ENCODE peak calls at places on chromosomes 3 and 15, in six cellular contexts. One of them, this sample, is unnamed.

GRCh38 chr15:59741274-59741906 is 52.3 kb upstream of the BNIP2 start:
- DNase-seq in progenitor cell of endocrine pancreas: no peak
- DNase-seq in MM.1S: peak
- DNase-seq in AG09309: no peak
- DNase-seq in cardiac fibroblast: peak
- DNase-seq in endothelial cell: peak
- DNase-seq in this sample: no peak

GRCh38 chr15:83869329-83869728 is 215.4 kb downstream of the ADAMTSL3 start:
- DNase-seq in progenitor cell of endocrine pancreas: no peak
- DNase-seq in MM.1S: no peak
- DNase-seq in AG09309: no peak
- DNase-seq in cardiac fibroblast: no peak
- DNase-seq in endothelial cell: no peak
- DNase-seq in this sample: no peak

GRCh38 chr3:124833710-124834332 is 53.3 kb downstream of the ITGB5 start:
- DNase-seq in progenitor cell of endocrine pancreas: no peak
- DNase-seq in MM.1S: no peak
- DNase-seq in AG09309: no peak
- DNase-seq in cardiac fibroblast: no peak
- DNase-seq in endothelial cell: no peak
- DNase-seq in this sample: no peak

GRCh38 chr3:187403768-187404270 is 35.6 kb downstream of the RTP4 start:
- DNase-seq in progenitor cell of endocrine pancreas: no peak
- DNase-seq in MM.1S: no peak
- DNase-seq in AG09309: peak
- DNase-seq in cardiac fibroblast: peak
- DNase-seq in endothelial cell: no peak
- DNase-seq in this sample: no peak

GRCh38 chr15:36831125-36831914 is 251.9 kb downstream of the CDIN1 start:
- DNase-seq in progenitor cell of endocrine pancreas: no peak
- DNase-seq in MM.1S: no peak
- DNase-seq in AG09309: peak
- DNase-seq in cardiac fibroblast: peak
- DNase-seq in endothelial cell: no peak
- DNase-seq in this sample: peak

GRCh38 chr3:185325946-185326791 is 36.8 kb upstream of the MAP3K13 start:
- DNase-seq in progenitor cell of endocrine pancreas: no peak
- DNase-seq in MM.1S: no peak
- DNase-seq in AG09309: no peak
- DNase-seq in cardiac fibroblast: no peak
- DNase-seq in endothelial cell: no peak
- DNase-seq in this sample: no peak

GRCh38 chr3:22377421-22377820 is 626.4 kb upstream of the ZNF385D start:
- DNase-seq in progenitor cell of endocrine pancreas: no peak
- DNase-seq in MM.1S: no peak
- DNase-seq in AG09309: peak
- DNase-seq in cardiac fibroblast: peak
- DNase-seq in endothelial cell: no peak
- DNase-seq in this sample: no peak

GRCh38 chr3:37129871-37130270 is 44.5 kb downstream of the LRRFIP2 start:
- DNase-seq in progenitor cell of endocrine pancreas: no peak
- DNase-seq in MM.1S: no peak
- DNase-seq in AG09309: no peak
- DNase-seq in cardiac fibroblast: peak
- DNase-seq in endothelial cell: no peak
- DNase-seq in this sample: no peak

GRCh38 chr15:81894069-81894468 is 151.7 kb downstream of the MEX3B start:
- DNase-seq in progenitor cell of endocrine pancreas: no peak
- DNase-seq in MM.1S: no peak
- DNase-seq in AG09309: no peak
- DNase-seq in cardiac fibroblast: no peak
- DNase-seq in endothelial cell: no peak
- DNase-seq in this sample: no peak

GRCh38 chr3:48999085-48999858 is 7.9 kb upstream of the WDR6 start:
- DNase-seq in progenitor cell of endocrine pancreas: no peak
- DNase-seq in MM.1S: no peak
- DNase-seq in AG09309: no peak
- DNase-seq in cardiac fibroblast: no peak
- DNase-seq in endothelial cell: no peak
- DNase-seq in this sample: no peak

GRCh38 chr3:48993834-48994233 is 3.8 kb downstream of the P4HTM start:
- DNase-seq in progenitor cell of endocrine pancreas: no peak
- DNase-seq in MM.1S: no peak
- DNase-seq in AG09309: no peak
- DNase-seq in cardiac fibroblast: no peak
- DNase-seq in endothelial cell: no peak
- DNase-seq in this sample: no peak

GRCh38 chr3:48997714-48998637 is 7.9 kb downstream of the P4HTM start:
- DNase-seq in progenitor cell of endocrine pancreas: no peak
- DNase-seq in MM.1S: no peak
- DNase-seq in AG09309: no peak
- DNase-seq in cardiac fibroblast: no peak
- DNase-seq in endothelial cell: no peak
- DNase-seq in this sample: no peak

GRCh38 chr3:48997102-48997637 is 7.1 kb downstream of the P4HTM start:
- DNase-seq in progenitor cell of endocrine pancreas: no peak
- DNase-seq in MM.1S: no peak
- DNase-seq in AG09309: no peak
- DNase-seq in cardiac fibroblast: no peak
- DNase-seq in endothelial cell: no peak
- DNase-seq in this sample: no peak

DNA sequence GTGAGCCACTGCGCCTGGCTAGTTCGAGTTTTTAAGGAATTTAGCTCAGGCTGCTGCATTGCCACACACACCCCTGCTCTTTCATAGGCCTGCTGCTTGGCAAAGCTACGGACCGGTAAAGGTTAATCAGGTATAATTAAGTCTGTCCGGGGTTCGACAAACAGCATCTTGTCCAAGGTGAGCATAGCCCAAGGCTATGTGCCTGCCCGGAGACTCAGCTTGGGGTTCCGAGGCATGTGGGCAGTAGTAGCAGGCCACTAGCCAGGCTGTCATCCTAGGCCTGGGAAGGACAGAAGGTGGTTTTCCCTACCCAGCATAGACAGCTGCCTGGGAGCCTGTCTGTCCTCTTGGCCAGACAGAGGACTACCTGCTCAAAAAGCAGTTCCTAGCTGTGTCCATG is 6.6 kb downstream of the P4HTM start:
- DNase-seq in progenitor cell of endocrine pancreas: no peak
- DNase-seq in MM.1S: no peak
- DNase-seq in AG09309: no peak
- DNase-seq in cardiac fibroblast: no peak
- DNase-seq in endothelial cell: no peak
- DNase-seq in this sample: no peak
- TF ChIP-seq CTCF in progenitor cell of endocrine pancreas: no peak
- TF ChIP-seq CTCF in MM.1S: no peak
- TF ChIP-seq CTCF in AG09309: no peak
- TF ChIP-seq CTCF in cardiac fibroblast: no peak
- TF ChIP-seq CTCF in endothelial cell: no peak
- TF ChIP-seq CTCF in this sample: no peak

GRCh38 chr3:25441234-25441856 is 13.3 kb downstream of the RARB start:
- DNase-seq in progenitor cell of endocrine pancreas: no peak
- DNase-seq in MM.1S: no peak
- DNase-seq in AG09309: no peak
- DNase-seq in cardiac fibroblast: no peak
- DNase-seq in endothelial cell: no peak
- DNase-seq in this sample: peak
- TF ChIP-seq CTCF in progenitor cell of endocrine pancreas: peak
- TF ChIP-seq CTCF in MM.1S: peak
- TF ChIP-seq CTCF in AG09309: peak
- TF ChIP-seq CTCF in cardiac fibroblast: peak
- TF ChIP-seq CTCF in endothelial cell: peak
- TF ChIP-seq CTCF in this sample: peak

GRCh38 chr15:93333826-93334225 is 244.8 kb upstream of the RGMA start:
- DNase-seq in progenitor cell of endocrine pancreas: no peak
- DNase-seq in MM.1S: no peak
- DNase-seq in AG09309: no peak
- DNase-seq in cardiac fibroblast: no peak
- DNase-seq in endothelial cell: peak
- DNase-seq in this sample: no peak
- TF ChIP-seq CTCF in progenitor cell of endocrine pancreas: peak
- TF ChIP-seq CTCF in MM.1S: no peak
- TF ChIP-seq CTCF in AG09309: no peak
- TF ChIP-seq CTCF in cardiac fibroblast: no peak
- TF ChIP-seq CTCF in endothelial cell: no peak
- TF ChIP-seq CTCF in this sample: no peak

DNA sequence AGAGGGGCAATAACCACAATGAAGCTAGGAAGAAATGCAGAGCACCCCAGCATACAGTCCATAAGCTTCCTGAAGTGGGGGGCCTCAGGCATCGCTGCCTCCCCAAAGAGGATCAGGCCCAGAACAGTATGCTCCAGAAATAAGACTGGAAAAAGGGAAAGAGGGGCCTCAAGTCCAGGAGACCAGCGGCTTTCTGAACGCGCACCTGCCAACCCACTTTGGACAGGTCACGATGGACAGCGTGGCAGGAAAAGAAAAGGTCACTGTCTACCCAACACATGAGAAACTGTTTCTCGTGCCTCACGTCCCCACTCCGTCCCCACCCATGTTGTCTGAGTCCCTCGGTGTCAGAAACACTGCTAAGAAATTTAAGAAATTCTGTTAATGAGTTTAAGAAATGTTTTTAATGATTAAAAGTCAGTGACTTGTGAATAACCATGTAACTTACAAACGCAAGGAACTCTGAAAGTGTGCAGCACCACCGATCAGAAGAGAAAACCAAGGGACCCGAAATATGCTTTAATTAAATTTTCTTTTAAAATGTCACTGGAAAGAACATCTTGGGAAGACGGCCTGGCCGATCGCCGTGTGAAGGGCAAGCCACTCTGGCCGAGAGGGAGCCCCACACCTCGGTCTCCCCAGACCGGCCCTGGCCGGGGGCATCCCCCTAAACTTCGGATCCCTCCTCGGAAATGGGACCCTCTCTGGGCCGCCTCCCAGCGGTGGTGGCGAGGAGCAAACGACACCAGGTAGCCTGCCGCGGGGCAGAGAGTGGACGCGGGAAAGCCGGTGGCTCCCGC is 1.7 kb upstream of the PPARG start:
- DNase-seq in progenitor cell of endocrine pancreas: peak
- DNase-seq in MM.1S: no peak
- DNase-seq in AG09309: no peak
- DNase-seq in cardiac fibroblast: peak
- DNase-seq in endothelial cell: peak
- DNase-seq in this sample: peak
- TF ChIP-seq CTCF in progenitor cell of endocrine pancreas: peak
- TF ChIP-seq CTCF in MM.1S: no peak
- TF ChIP-seq CTCF in AG09309: no peak
- TF ChIP-seq CTCF in cardiac fibroblast: peak
- TF ChIP-seq CTCF in endothelial cell: no peak
- TF ChIP-seq CTCF in this sample: no peak

DNA sequence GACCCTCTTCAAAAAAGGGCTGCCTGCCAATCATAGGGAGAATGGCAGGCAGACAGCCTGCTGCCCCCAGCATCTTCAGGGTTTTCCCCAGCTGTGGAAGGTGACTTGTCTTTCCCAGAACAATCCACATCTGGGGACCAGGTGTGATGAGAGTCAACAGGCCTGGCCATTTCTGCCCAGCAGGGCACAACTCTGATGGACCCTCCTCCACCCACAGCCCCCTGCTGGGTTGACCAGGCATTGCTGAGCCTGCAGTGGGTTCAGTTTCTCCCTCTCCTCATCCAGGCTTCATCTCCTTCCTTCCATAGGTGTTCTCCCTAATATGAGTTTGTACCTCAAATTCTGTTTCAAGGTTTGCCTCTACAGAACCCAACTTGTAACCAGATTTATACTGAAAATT is 111.0 kb downstream of the MINAR1 start:
- DNase-seq in progenitor cell of endocrine pancreas: no peak
- DNase-seq in MM.1S: no peak
- DNase-seq in AG09309: no peak
- DNase-seq in cardiac fibroblast: no peak
- DNase-seq in endothelial cell: no peak
- DNase-seq in this sample: no peak
- TF ChIP-seq CTCF in progenitor cell of endocrine pancreas: peak
- TF ChIP-seq CTCF in MM.1S: no peak
- TF ChIP-seq CTCF in AG09309: peak
- TF ChIP-seq CTCF in cardiac fibroblast: no peak
- TF ChIP-seq CTCF in endothelial cell: peak
- TF ChIP-seq CTCF in this sample: no peak

DNA sequence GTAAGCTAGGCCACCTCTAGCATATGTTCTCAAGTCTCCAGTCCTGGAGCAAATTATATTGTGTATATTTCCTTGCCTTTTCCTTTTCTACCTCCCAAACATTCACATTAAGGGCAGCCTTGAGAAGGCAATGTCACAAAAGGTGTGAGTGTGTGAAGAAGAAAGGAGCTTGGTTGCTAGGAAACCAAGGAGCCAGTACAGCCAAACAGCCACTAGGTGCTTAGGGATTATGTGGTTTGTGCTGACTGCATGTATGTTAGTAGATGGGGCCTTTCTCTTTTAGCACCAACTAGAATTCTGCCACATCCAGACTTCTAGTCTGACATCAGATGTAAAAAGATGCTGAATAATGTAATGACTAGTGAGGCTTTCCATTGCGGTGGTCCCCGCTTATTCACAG is 118.8 kb upstream of the DAZL start:
- DNase-seq in progenitor cell of endocrine pancreas: no peak
- DNase-seq in MM.1S: peak
- DNase-seq in AG09309: no peak
- DNase-seq in cardiac fibroblast: peak
- DNase-seq in endothelial cell: peak
- DNase-seq in this sample: no peak
- TF ChIP-seq CTCF in progenitor cell of endocrine pancreas: peak
- TF ChIP-seq CTCF in MM.1S: peak
- TF ChIP-seq CTCF in AG09309: peak
- TF ChIP-seq CTCF in cardiac fibroblast: peak
- TF ChIP-seq CTCF in endothelial cell: no peak
- TF ChIP-seq CTCF in this sample: no peak

GRCh38 chr3:52770581-52771333 is at the start of gene NEK4:
- DNase-seq in progenitor cell of endocrine pancreas: peak
- DNase-seq in MM.1S: peak
- DNase-seq in AG09309: peak
- DNase-seq in cardiac fibroblast: peak
- DNase-seq in endothelial cell: peak
- DNase-seq in this sample: peak
- TF ChIP-seq CTCF in progenitor cell of endocrine pancreas: no peak
- TF ChIP-seq CTCF in MM.1S: no peak
- TF ChIP-seq CTCF in AG09309: no peak
- TF ChIP-seq CTCF in cardiac fibroblast: no peak
- TF ChIP-seq CTCF in endothelial cell: no peak
- TF ChIP-seq CTCF in this sample: no peak